ENCODE peak calls at places on chromosome 16, in six cellular contexts. H is fibroblast of the aortic adventitia, M is prostate gland, A is left ventricle myocardium inferior, J is neural progenitor cell, T is fibroblast of lung. I is an unnamed sample.

GRCh38 chr16:19297454-19297853 is 11.9 kb downstream of the CLEC19A start:
- DNase-seq in A (no peak), J (no peak), M (no peak), T (no peak), H (no peak), I (no peak)

GRCh38 chr16:66996324-66996982 is 8.1 kb downstream of the CES4A start:
- DNase-seq in A (peak; percentile 29), H (peak; percentile 81), J (no peak), M (peak; percentile 81), T (peak; percentile 92), I (peak; percentile 57)

GRCh38 chr16:77434365-77435239 is at the start of gene ADAMTS18:
- DNase-seq in A (no peak), T (no peak), H (no peak), M (no peak), J (peak; percentile 73), I (no peak)

GRCh38 chr16:23213831-23214230 is 31.3 kb downstream of the SCNN1G start:
- DNase-seq in T (no peak), H (no peak), J (no peak), A (no peak), M (no peak), I (no peak)

GRCh38 chr16:80744856-80745255 is 59.5 kb downstream of the CDYL2 start:
- DNase-seq in A (no peak), T (no peak), H (no peak), J (no peak), M (no peak), I (no peak)

GRCh38 chr16:50565428-50565827 is 17.2 kb downstream of the NKD1 start:
- DNase-seq in J (no peak), H (no peak), A (no peak), M (no peak), T (no peak), I (no peak)

GRCh38 chr16:49890876-49891275 is 35.0 kb upstream of the ZNF423 start:
- DNase-seq in M (no peak), J (peak; percentile 73), T (no peak), A (no peak), H (no peak), I (no peak)

GRCh38 chr16:65489531-65490023 is 367.7 kb upstream of the CDH11 start:
- DNase-seq in J (no peak), H (no peak), M (no peak), T (no peak), A (no peak), I (no peak)

GRCh38 chr16:3495166-3495565 is at the start of gene C16orf90:
- DNase-seq in H (no peak), T (no peak), J (no peak), M (no peak), A (no peak), I (no peak)

GRCh38 chr16:29198731-29199521 is 207.6 kb downstream of the NPIPB11 start:
- DNase-seq in A (no peak), H (peak; percentile 63), T (no peak), M (no peak), J (no peak), I (no peak)

GRCh38 chr16:10172848-10173655 is 9.2 kb downstream of the GRIN2A start:
- DNase-seq in A (no peak), T (no peak), J (no peak), M (no peak), H (no peak), I (peak; percentile 13)

GRCh38 chr16:20484726-20485125 is 33.4 kb downstream of the ACSM2A start:
- DNase-seq in H (no peak), A (no peak), J (no peak), T (no peak), M (no peak), I (no peak)

GRCh38 chr16:8946544-8946943 is 17.2 kb downstream of the USP7 start:
- DNase-seq in A (no peak), J (no peak), H (no peak), M (no peak), T (no peak), I (no peak)

GRCh38 chr16:77998350-77999023 is 23.9 kb upstream of the CLEC3A start:
- DNase-seq in M (no peak), T (no peak), J (no peak), H (no peak), A (no peak), I (no peak)

GRCh38 chr16:4371481-4372314 is at the start of gene VASN:
- DNase-seq in M (peak; percentile 85), A (peak; percentile 83), J (peak; percentile 90), T (peak; percentile 75), H (peak; percentile 80), I (no peak)

GRCh38 chr16:84331998-84332780 is 36.1 kb upstream of the ATP2C2 start:
- DNase-seq in M (no peak), H (no peak), T (no peak), J (no peak), A (no peak), I (no peak)

GRCh38 chr16:86558355-86559193 is 3.5 kb upstream of the MTHFSD start:
- DNase-seq in J (no peak), A (no peak), H (peak; percentile 58), M (no peak), T (no peak), I (no peak)

GRCh38 chr16:41439-42068 is 11.9 kb downstream of the POLR3K start:
- DNase-seq in M (no peak), A (no peak), J (no peak), H (no peak), T (no peak), I (no peak)

GRCh38 chr16:29315916-29316517 is 90.5 kb downstream of the NPIPB11 start:
- DNase-seq in A (no peak), H (no peak), M (no peak), J (peak; percentile 58), T (no peak), I (no peak)

GRCh38 chr16:23484501-23485256 is 25.6 kb downstream of the GGA2 start:
- DNase-seq in A (no peak), H (no peak), M (no peak), J (no peak), T (no peak), I (no peak)

DNA sequence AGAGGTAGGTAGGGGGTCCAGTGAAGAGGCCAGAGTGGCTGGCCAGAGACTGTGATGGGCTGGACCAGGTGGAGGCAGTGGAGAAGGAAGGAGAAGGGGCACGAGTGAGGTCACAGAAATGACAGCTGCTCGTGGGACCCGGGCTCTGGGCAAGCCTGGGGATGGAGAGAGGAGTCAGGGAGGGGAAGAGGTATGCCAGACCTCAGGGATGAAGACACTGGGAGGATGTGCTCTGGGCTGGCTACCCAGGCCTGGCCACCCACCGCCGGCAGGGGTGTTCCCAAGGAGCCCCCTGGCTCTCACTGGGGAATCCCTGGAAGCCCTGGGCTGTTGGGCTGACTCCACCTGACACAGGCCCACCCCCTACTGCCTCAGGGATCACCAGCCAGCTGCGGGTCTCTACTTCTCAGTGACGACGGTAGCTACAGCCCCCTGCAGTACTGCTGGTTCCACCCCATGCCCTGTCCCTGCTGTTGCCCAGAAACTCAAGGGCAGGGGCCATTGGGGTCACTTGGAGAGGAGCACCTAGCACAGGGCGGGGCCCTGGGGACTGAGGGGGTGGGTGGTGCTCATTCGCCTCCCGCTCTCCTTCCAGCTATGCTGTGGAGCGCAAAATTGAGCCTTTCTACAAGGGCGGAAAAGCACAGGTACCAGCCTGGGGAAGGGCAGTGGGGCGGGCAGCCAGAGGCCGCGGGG is 1.8 kb downstream of the TBL3 start:
- DNase-seq in T (no peak), A (no peak), H (no peak), M (no peak), J (no peak), I (no peak)
- H3K4me3 ChIP-seq in T (no peak overlapping the region), A (peak overlapping the region; percentile 100), H (no peak overlapping the region), M (no peak overlapping the region), J (no peak overlapping the region), I (no peak overlapping the region)

GRCh38 chr16:89691986-89692569 is 5.6 kb downstream of the CDK10 start:
- DNase-seq in A (no peak), J (no peak), T (no peak), M (no peak), H (no peak), I (no peak)

GRCh38 chr16:89693289-89693731 is 6.8 kb downstream of the CDK10 start:
- DNase-seq in H (no peak), T (no peak), J (no peak), A (no peak), M (no peak), I (no peak)

GRCh38 chr16:89695875-89696597 is 5.5 kb downstream of the SPATA2L start:
- DNase-seq in A (no peak), T (no peak), H (no peak), J (no peak), M (no peak), I (no peak)

GRCh38 chr16:89695086-89695874 is 6.2 kb downstream of the SPATA2L start:
- DNase-seq in A (no peak), M (no peak), H (no peak), T (no peak), J (no peak), I (no peak)

GRCh38 chr16:89693931-89694783 is 7.3 kb downstream of the SPATA2L start:
- DNase-seq in M (no peak), A (no peak), H (no peak), J (no peak), T (no peak), I (no peak)
- TF ChIP-seq CTCF in M (no peak), A (no peak), H (no peak), J (no peak), T (no peak), I (no peak)

DNA sequence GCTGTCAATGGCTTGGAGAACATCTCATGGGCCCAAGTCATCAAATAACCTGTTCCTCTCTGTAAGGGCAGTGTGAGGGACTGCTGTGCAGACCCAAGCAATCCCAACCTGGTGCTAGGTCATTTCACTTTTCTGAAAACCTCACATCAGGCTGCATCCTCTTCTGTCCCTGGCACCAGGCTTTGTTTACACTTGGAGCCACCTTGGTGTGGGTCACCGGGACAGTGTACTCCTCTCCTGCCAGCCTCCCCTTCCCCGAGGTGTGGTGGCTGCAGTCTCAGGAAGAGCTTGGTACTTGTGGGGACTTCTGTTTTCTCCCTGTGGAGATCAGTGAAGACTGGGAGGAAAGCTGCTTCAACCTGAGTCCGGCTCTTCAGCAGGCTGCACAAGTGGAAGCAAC is 12.4 kb downstream of the SLC7A6OS start:
- DNase-seq in M (no peak), J (no peak), T (no peak), A (no peak), H (no peak), I (no peak)
- H3K4me3 ChIP-seq in M (no peak overlapping the region), J (no peak overlapping the region), T (no peak overlapping the region), A (no peak overlapping the region), H (no peak overlapping the region), I (no peak overlapping the region)

GRCh38 chr16:15778999-15779614 is 77.7 kb downstream of the MYH11 start:
- DNase-seq in A (no peak), T (no peak), J (no peak), M (no peak), H (no peak), I (no peak)

GRCh38 chr16:15778204-15778743 is 78.6 kb downstream of the MYH11 start:
- DNase-seq in M (no peak), A (no peak), T (no peak), H (no peak), J (no peak), I (no peak)

GRCh38 chr16:15775663-15776304 is 81.0 kb downstream of the MYH11 start:
- DNase-seq in H (peak; percentile 50), A (no peak), M (no peak), J (no peak), T (no peak), I (no peak)

GRCh38 chr16:15776572-15776971 is 80.3 kb downstream of the MYH11 start:
- DNase-seq in M (no peak), J (no peak), T (no peak), H (no peak), A (no peak), I (no peak)

GRCh38 chr16:15777533-15778203 is 79.2 kb downstream of the MYH11 start:
- DNase-seq in T (peak; percentile 64), A (no peak), M (peak; percentile 10), J (peak; percentile 75), H (peak; percentile 62), I (no peak)
- TF ChIP-seq CTCF in T (peak; percentile 30), A (peak; percentile 51), M (peak; percentile 34), J (peak; percentile 59), H (peak; percentile 67), I (peak; percentile 73)